ENCODE peak calls at places on chromosomes 5 and 9, in eight cellular contexts. One of them, this sample, is unnamed.

GRCh38 chr5:14254686-14255085 is 111.5 kb downstream of the TRIO start:
- DNase-seq in ELF-1: no peak
- DNase-seq in neuronal stem cell: no peak
- DNase-seq in kidney epithelial cell: no peak
- DNase-seq in hippocampal formation: no peak
- DNase-seq in mesothelial cell of epicardium: no peak
- DNase-seq in ACHN: no peak
- DNase-seq in NCI-H774: no peak
- DNase-seq in this sample: no peak

GRCh38 chr5:133819977-133820471 is 148.4 kb downstream of the C5orf15 start:
- DNase-seq in ELF-1: no peak
- DNase-seq in mesothelial cell of epicardium: no peak
- DNase-seq in hippocampal formation: no peak
- DNase-seq in ACHN: no peak
- DNase-seq in neuronal stem cell: no peak
- DNase-seq in NCI-H774: no peak
- DNase-seq in kidney epithelial cell: no peak
- DNase-seq in this sample: no peak

GRCh38 chr5:26329562-26330189 is 708.7 kb downstream of the CDH9 start:
- DNase-seq in NCI-H774: no peak
- DNase-seq in neuronal stem cell: peak
- DNase-seq in ACHN: peak
- DNase-seq in kidney epithelial cell: no peak
- DNase-seq in mesothelial cell of epicardium: no peak
- DNase-seq in hippocampal formation: no peak
- DNase-seq in ELF-1: no peak
- DNase-seq in this sample: no peak

GRCh38 chr5:146302428-146302827 is 36.2 kb upstream of the POU4F3 start:
- DNase-seq in NCI-H774: no peak
- DNase-seq in kidney epithelial cell: no peak
- DNase-seq in ELF-1: no peak
- DNase-seq in hippocampal formation: no peak
- DNase-seq in mesothelial cell of epicardium: no peak
- DNase-seq in neuronal stem cell: no peak
- DNase-seq in ACHN: no peak
- DNase-seq in this sample: no peak

GRCh38 chr9:70477907-70478480 is 63.5 kb upstream of the KLF9 start:
- DNase-seq in NCI-H774: no peak
- DNase-seq in neuronal stem cell: no peak
- DNase-seq in ELF-1: peak
- DNase-seq in mesothelial cell of epicardium: no peak
- DNase-seq in hippocampal formation: no peak
- DNase-seq in ACHN: no peak
- DNase-seq in kidney epithelial cell: no peak
- DNase-seq in this sample: no peak

GRCh38 chr9:109475526-109475925 is 22.6 kb downstream of the PTPN3 start:
- DNase-seq in NCI-H774: no peak
- DNase-seq in neuronal stem cell: no peak
- DNase-seq in mesothelial cell of epicardium: no peak
- DNase-seq in ACHN: no peak
- DNase-seq in kidney epithelial cell: no peak
- DNase-seq in ELF-1: no peak
- DNase-seq in hippocampal formation: no peak
- DNase-seq in this sample: no peak

GRCh38 chr5:126681970-126682369 is 81.2 kb downstream of the PHAX start:
- DNase-seq in ELF-1: no peak
- DNase-seq in NCI-H774: no peak
- DNase-seq in neuronal stem cell: no peak
- DNase-seq in kidney epithelial cell: no peak
- DNase-seq in mesothelial cell of epicardium: no peak
- DNase-seq in hippocampal formation: no peak
- DNase-seq in ACHN: no peak
- DNase-seq in this sample: no peak

GRCh38 chr9:114178756-114179450 is 23.6 kb downstream of the COL27A1 start:
- DNase-seq in ACHN: no peak
- DNase-seq in neuronal stem cell: no peak
- DNase-seq in NCI-H774: no peak
- DNase-seq in ELF-1: no peak
- DNase-seq in mesothelial cell of epicardium: no peak
- DNase-seq in kidney epithelial cell: no peak
- DNase-seq in hippocampal formation: no peak
- DNase-seq in this sample: no peak

GRCh38 chr9:90956026-90956810 is 154.6 kb downstream of the SYK start:
- DNase-seq in kidney epithelial cell: no peak
- DNase-seq in ELF-1: no peak
- DNase-seq in neuronal stem cell: no peak
- DNase-seq in mesothelial cell of epicardium: no peak
- DNase-seq in NCI-H774: no peak
- DNase-seq in hippocampal formation: no peak
- DNase-seq in ACHN: no peak
- DNase-seq in this sample: no peak

GRCh38 chr9:138025417-138025816 is 147.8 kb downstream of the CACNA1B start:
- DNase-seq in hippocampal formation: no peak
- DNase-seq in kidney epithelial cell: no peak
- DNase-seq in NCI-H774: no peak
- DNase-seq in ELF-1: no peak
- DNase-seq in neuronal stem cell: no peak
- DNase-seq in mesothelial cell of epicardium: no peak
- DNase-seq in ACHN: no peak
- DNase-seq in this sample: no peak

GRCh38 chr5:8418049-8418426 is 549.1 kb downstream of the MTRR start:
- DNase-seq in ACHN: no peak
- DNase-seq in ELF-1: no peak
- DNase-seq in NCI-H774: no peak
- DNase-seq in hippocampal formation: no peak
- DNase-seq in kidney epithelial cell: peak
- DNase-seq in neuronal stem cell: no peak
- DNase-seq in mesothelial cell of epicardium: no peak
- DNase-seq in this sample: no peak

GRCh38 chr5:175254155-175254554 is 189.8 kb downstream of the DRD1 start:
- DNase-seq in hippocampal formation: no peak
- DNase-seq in NCI-H774: no peak
- DNase-seq in neuronal stem cell: no peak
- DNase-seq in kidney epithelial cell: no peak
- DNase-seq in ELF-1: no peak
- DNase-seq in ACHN: no peak
- DNase-seq in mesothelial cell of epicardium: no peak
- DNase-seq in this sample: no peak

GRCh38 chr5:130402906-130403305 is 498.6 kb downstream of the CHSY3 start:
- DNase-seq in hippocampal formation: no peak
- DNase-seq in mesothelial cell of epicardium: no peak
- DNase-seq in neuronal stem cell: no peak
- DNase-seq in kidney epithelial cell: no peak
- DNase-seq in ELF-1: peak
- DNase-seq in ACHN: no peak
- DNase-seq in NCI-H774: no peak
- DNase-seq in this sample: no peak

GRCh38 chr5:148268556-148268955 is at the start of gene SPINK13:
- DNase-seq in NCI-H774: no peak
- DNase-seq in ACHN: peak
- DNase-seq in kidney epithelial cell: peak
- DNase-seq in hippocampal formation: no peak
- DNase-seq in mesothelial cell of epicardium: no peak
- DNase-seq in neuronal stem cell: no peak
- DNase-seq in ELF-1: peak
- DNase-seq in this sample: no peak

GRCh38 chr5:34001231-34001935 is 6.5 kb downstream of the AMACR start:
- DNase-seq in hippocampal formation: no peak
- DNase-seq in neuronal stem cell: no peak
- DNase-seq in ACHN: peak
- DNase-seq in kidney epithelial cell: peak
- DNase-seq in mesothelial cell of epicardium: no peak
- DNase-seq in NCI-H774: peak
- DNase-seq in ELF-1: peak
- DNase-seq in this sample: no peak

GRCh38 chr5:2201011-2201410 is 318.3 kb upstream of the IRX4 start:
- DNase-seq in kidney epithelial cell: no peak
- DNase-seq in ELF-1: no peak
- DNase-seq in neuronal stem cell: no peak
- DNase-seq in hippocampal formation: no peak
- DNase-seq in ACHN: no peak
- DNase-seq in NCI-H774: no peak
- DNase-seq in mesothelial cell of epicardium: no peak
- DNase-seq in this sample: no peak

GRCh38 chr5:3302228-3302627 is 293.4 kb upstream of the IRX1 start:
- DNase-seq in ACHN: no peak
- DNase-seq in ELF-1: no peak
- DNase-seq in kidney epithelial cell: no peak
- DNase-seq in mesothelial cell of epicardium: no peak
- DNase-seq in hippocampal formation: no peak
- DNase-seq in NCI-H774: no peak
- DNase-seq in neuronal stem cell: no peak
- DNase-seq in this sample: no peak

GRCh38 chr9:91036826-91037510 is 235.3 kb downstream of the SYK start:
- DNase-seq in hippocampal formation: peak
- DNase-seq in neuronal stem cell: peak
- DNase-seq in ELF-1: peak
- DNase-seq in mesothelial cell of epicardium: no peak
- DNase-seq in ACHN: peak
- DNase-seq in NCI-H774: peak
- DNase-seq in kidney epithelial cell: peak
- DNase-seq in this sample: peak

GRCh38 chr5:172640822-172641358 is at the start of gene NEURL1B:
- DNase-seq in hippocampal formation: peak
- DNase-seq in mesothelial cell of epicardium: peak
- DNase-seq in kidney epithelial cell: no peak
- DNase-seq in ELF-1: peak
- DNase-seq in neuronal stem cell: peak
- DNase-seq in ACHN: peak
- DNase-seq in NCI-H774: peak
- DNase-seq in this sample: peak

GRCh38 chr5:92962752-92963151 is 618.3 kb downstream of the NR2F1-AS1 start:
- DNase-seq in ACHN: no peak
- DNase-seq in ELF-1: no peak
- DNase-seq in kidney epithelial cell: no peak
- DNase-seq in hippocampal formation: no peak
- DNase-seq in neuronal stem cell: no peak
- DNase-seq in mesothelial cell of epicardium: no peak
- DNase-seq in NCI-H774: peak
- DNase-seq in this sample: no peak

GRCh38 chr9:113221800-113222481 is 597 bp downstream of the SLC31A1 start:
- DNase-seq in neuronal stem cell: peak
- DNase-seq in ACHN: no peak
- DNase-seq in ELF-1: no peak
- DNase-seq in hippocampal formation: no peak
- DNase-seq in mesothelial cell of epicardium: no peak
- DNase-seq in kidney epithelial cell: no peak
- DNase-seq in NCI-H774: no peak
- DNase-seq in this sample: no peak

GRCh38 chr5:10695055-10695649 is 65.9 kb downstream of the DAP start:
- DNase-seq in mesothelial cell of epicardium: no peak
- DNase-seq in hippocampal formation: peak
- DNase-seq in ELF-1: peak
- DNase-seq in kidney epithelial cell: no peak
- DNase-seq in neuronal stem cell: peak
- DNase-seq in ACHN: peak
- DNase-seq in NCI-H774: peak
- DNase-seq in this sample: no peak

GRCh38 chr5:134466241-134467069 is 54.8 kb upstream of the CDKN2AIPNL start:
- DNase-seq in NCI-H774: peak
- DNase-seq in hippocampal formation: peak
- DNase-seq in mesothelial cell of epicardium: peak
- DNase-seq in kidney epithelial cell: peak
- DNase-seq in neuronal stem cell: peak
- DNase-seq in ACHN: peak
- DNase-seq in ELF-1: peak
- DNase-seq in this sample: no peak

GRCh38 chr5:119435436-119436132 is 16.7 kb upstream of the HSD17B4 start:
- DNase-seq in kidney epithelial cell: peak
- DNase-seq in ELF-1: peak
- DNase-seq in neuronal stem cell: no peak
- DNase-seq in mesothelial cell of epicardium: peak
- DNase-seq in hippocampal formation: peak
- DNase-seq in NCI-H774: no peak
- DNase-seq in ACHN: peak
- DNase-seq in this sample: peak

GRCh38 chr9:34584970-34585369 is 4.6 kb downstream of the CNTFR start:
- DNase-seq in NCI-H774: no peak
- DNase-seq in ACHN: no peak
- DNase-seq in mesothelial cell of epicardium: no peak
- DNase-seq in kidney epithelial cell: no peak
- DNase-seq in neuronal stem cell: no peak
- DNase-seq in ELF-1: no peak
- DNase-seq in hippocampal formation: no peak
- DNase-seq in this sample: no peak

GRCh38 chr5:56415356-56415765 is 182.2 kb upstream of the ANKRD55 start:
- DNase-seq in neuronal stem cell: no peak
- DNase-seq in ACHN: no peak
- DNase-seq in mesothelial cell of epicardium: no peak
- DNase-seq in kidney epithelial cell: no peak
- DNase-seq in hippocampal formation: peak
- DNase-seq in ELF-1: peak
- DNase-seq in NCI-H774: no peak
- DNase-seq in this sample: no peak

GRCh38 chr9:82201186-82201585 is 212.6 kb downstream of the SPATA31D1 start:
- DNase-seq in neuronal stem cell: no peak
- DNase-seq in ELF-1: no peak
- DNase-seq in mesothelial cell of epicardium: no peak
- DNase-seq in ACHN: no peak
- DNase-seq in NCI-H774: no peak
- DNase-seq in hippocampal formation: no peak
- DNase-seq in kidney epithelial cell: no peak
- DNase-seq in this sample: no peak

GRCh38 chr5:42566658-42567313 is 143.5 kb downstream of the GHR start:
- DNase-seq in ELF-1: no peak
- DNase-seq in ACHN: no peak
- DNase-seq in hippocampal formation: no peak
- DNase-seq in kidney epithelial cell: no peak
- DNase-seq in mesothelial cell of epicardium: no peak
- DNase-seq in neuronal stem cell: no peak
- DNase-seq in NCI-H774: no peak
- DNase-seq in this sample: no peak

GRCh38 chr5:31382051-31382878 is 149.6 kb downstream of the DROSHA start:
- DNase-seq in ELF-1: no peak
- DNase-seq in NCI-H774: no peak
- DNase-seq in mesothelial cell of epicardium: no peak
- DNase-seq in neuronal stem cell: peak
- DNase-seq in kidney epithelial cell: no peak
- DNase-seq in hippocampal formation: no peak
- DNase-seq in ACHN: no peak
- DNase-seq in this sample: no peak

GRCh38 chr5:178740181-178740557 is 9.7 kb upstream of the ZNF354A start:
- DNase-seq in ACHN: no peak
- DNase-seq in neuronal stem cell: no peak
- DNase-seq in ELF-1: no peak
- DNase-seq in kidney epithelial cell: no peak
- DNase-seq in hippocampal formation: no peak
- DNase-seq in NCI-H774: no peak
- DNase-seq in mesothelial cell of epicardium: no peak
- DNase-seq in this sample: no peak

GRCh38 chr5:133782736-133783135 is 170.4 kb upstream of the FSTL4 start:
- DNase-seq in ELF-1: no peak
- DNase-seq in NCI-H774: no peak
- DNase-seq in mesothelial cell of epicardium: no peak
- DNase-seq in kidney epithelial cell: no peak
- DNase-seq in hippocampal formation: no peak
- DNase-seq in ACHN: no peak
- DNase-seq in neuronal stem cell: no peak
- DNase-seq in this sample: no peak

GRCh38 chr5:111932628-111933027 is 175.6 kb upstream of the NREP start:
- DNase-seq in kidney epithelial cell: no peak
- DNase-seq in ELF-1: peak
- DNase-seq in mesothelial cell of epicardium: no peak
- DNase-seq in hippocampal formation: no peak
- DNase-seq in ACHN: peak
- DNase-seq in neuronal stem cell: no peak
- DNase-seq in NCI-H774: no peak
- DNase-seq in this sample: no peak

GRCh38 chr5:65198777-65199120 is 283.0 kb downstream of the ADAMTS6 start:
- DNase-seq in NCI-H774: no peak
- DNase-seq in ACHN: peak
- DNase-seq in kidney epithelial cell: peak
- DNase-seq in ELF-1: no peak
- DNase-seq in mesothelial cell of epicardium: no peak
- DNase-seq in neuronal stem cell: no peak
- DNase-seq in hippocampal formation: no peak
- DNase-seq in this sample: no peak

GRCh38 chr9:133564451-133564850 is 29.9 kb downstream of the ADAMTSL2 start:
- DNase-seq in neuronal stem cell: no peak
- DNase-seq in NCI-H774: no peak
- DNase-seq in kidney epithelial cell: no peak
- DNase-seq in ACHN: no peak
- DNase-seq in mesothelial cell of epicardium: no peak
- DNase-seq in hippocampal formation: no peak
- DNase-seq in ELF-1: no peak
- DNase-seq in this sample: no peak